ENCODE peak calls at places on chromosomes 4 and X, in seven cellular contexts. X is uterus, Q is adrenal gland, H is heart left ventricle, C is K562, B is HepG2, V is testis. O is an unnamed sample.
A peak's percentile ranks its signal among the peaks of the same experiment; 100 is the strongest.

GRCh38 chr4:24672871-24673270 is 88.5 kb upstream of the DHX15 start:
- DNase-seq in X (no peak), Q (no peak), H (no peak), C (no peak), B (no peak), V (no peak), O (no peak)

GRCh38 chr4:25551608-25552007 is 104.0 kb upstream of the SLC34A2 start:
- DNase-seq in X (no peak), Q (no peak), H (no peak), C (no peak), B (no peak), V (no peak), O (no peak)

GRCh38 chr4:65917486-65917885 is 247.2 kb upstream of the EPHA5 start:
- DNase-seq in X (no peak), Q (no peak), H (no peak), C (no peak), B (no peak), V (no peak), O (no peak)

GRCh38 chr4:44760142-44760898 is 34.0 kb upstream of the GNPDA2 start:
- DNase-seq in X (no peak), Q (no peak), H (no peak), C (peak; percentile 34), B (peak; percentile 7), V (no peak), O (peak; percentile 26)

GRCh38 chrX:37380920-37381319 is 31.8 kb downstream of the PRRG1 start:
- DNase-seq in X (no peak), Q (no peak), H (no peak), C (no peak), B (peak; percentile 25), V (no peak), O (peak; percentile 82)

GRCh38 chr4:53421791-53422190 is 44.4 kb downstream of the FIP1L1 start:
- DNase-seq in X (no peak), Q (no peak), H (no peak), C (no peak), B (no peak), V (no peak), O (no peak)

GRCh38 chr4:162485486-162485885 is 321.7 kb upstream of the FSTL5 start:
- DNase-seq in X (no peak), Q (no peak), H (no peak), C (no peak), B (no peak), V (no peak), O (no peak)

GRCh38 chrX:15236146-15236545 is 33.7 kb downstream of the ASB9 start:
- DNase-seq in X (no peak), Q (no peak), H (no peak), C (no peak), B (no peak), V (no peak), O (no peak)

DNA sequence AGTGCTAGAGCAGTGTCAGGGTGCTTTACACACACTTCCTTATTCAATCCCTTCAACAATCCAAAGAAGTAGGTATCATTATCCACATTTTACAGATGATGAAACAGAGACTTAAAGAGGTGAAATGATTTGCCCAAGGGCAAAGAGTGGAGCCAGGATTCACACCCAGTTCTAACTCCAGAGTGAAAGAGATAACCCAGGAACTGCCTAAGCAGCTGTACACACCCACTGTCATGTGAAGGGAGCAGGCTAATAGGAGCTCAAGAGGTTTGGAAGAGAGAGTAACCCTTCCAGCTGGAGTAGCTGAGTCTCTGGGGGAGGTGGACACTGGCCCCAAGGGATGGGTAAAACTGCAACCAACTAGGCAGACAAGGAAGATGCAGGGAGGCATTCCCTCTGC is 92.5 kb downstream of the FBXL5 start:
- DNase-seq in X (no peak), Q (no peak), H (no peak), C (no peak), B (no peak), V (no peak), O (peak; percentile 58)
- TF ChIP-seq POLR2A in X (no peak), Q (no peak), H (no peak), C (no peak), B (no peak), V (no peak), O (no peak)

GRCh38 chr4:40473578-40474388 is 138.7 kb downstream of the CHRNA9 start:
- DNase-seq in X (no peak), Q (no peak), H (no peak), C (no peak), B (peak; percentile 87), V (no peak), O (no peak)

GRCh38 chr4:40478215-40478614 is 143.1 kb downstream of the CHRNA9 start:
- DNase-seq in X (no peak), Q (no peak), H (no peak), C (no peak), B (no peak), V (no peak), O (no peak)

GRCh38 chr4:40479378-40479777 is 144.2 kb downstream of the CHRNA9 start:
- DNase-seq in X (no peak), Q (no peak), H (no peak), C (no peak), B (no peak), V (no peak), O (no peak)

GRCh38 chr4:40471923-40472322 is 136.8 kb downstream of the CHRNA9 start:
- DNase-seq in X (no peak), Q (no peak), H (no peak), C (no peak), B (no peak), V (no peak), O (no peak)

DNA sequence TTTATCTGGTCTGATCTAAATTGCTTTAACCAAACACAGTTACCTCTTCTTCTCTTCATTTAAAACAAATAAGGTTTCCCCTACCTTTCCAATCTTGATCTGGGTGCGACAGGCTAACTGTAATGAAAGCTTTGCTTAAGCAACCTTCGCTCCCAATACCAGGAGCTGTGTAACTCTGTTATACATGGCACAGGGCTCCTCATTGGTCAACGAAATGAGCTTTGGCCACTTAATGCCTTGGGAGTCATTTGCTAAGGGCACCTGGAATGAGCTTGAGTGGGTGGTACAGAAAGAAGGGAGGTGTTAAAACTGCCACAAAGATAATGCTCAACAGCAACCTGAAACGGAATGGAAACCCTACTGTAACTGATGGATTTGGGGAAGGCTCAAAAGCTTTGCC is 140.5 kb downstream of the CHRNA9 start:
- DNase-seq in X (no peak), Q (no peak), H (no peak), C (no peak), B (peak; percentile 9), V (no peak), O (no peak)
- TF ChIP-seq POLR2A in X (no peak), Q (no peak), H (no peak), C (no peak), B (no peak), V (no peak), O (no peak)

GRCh38 chrX:153782871-153783270 is 2.0 kb downstream of the SRPK3 start:
- DNase-seq in X (no peak), Q (no peak), H (no peak), C (no peak), B (no peak), V (no peak), O (no peak)
- TF ChIP-seq POLR2A in X (no peak), Q (no peak), H (no peak), C (no peak), B (no peak), V (no peak), O (no peak)

DNA sequence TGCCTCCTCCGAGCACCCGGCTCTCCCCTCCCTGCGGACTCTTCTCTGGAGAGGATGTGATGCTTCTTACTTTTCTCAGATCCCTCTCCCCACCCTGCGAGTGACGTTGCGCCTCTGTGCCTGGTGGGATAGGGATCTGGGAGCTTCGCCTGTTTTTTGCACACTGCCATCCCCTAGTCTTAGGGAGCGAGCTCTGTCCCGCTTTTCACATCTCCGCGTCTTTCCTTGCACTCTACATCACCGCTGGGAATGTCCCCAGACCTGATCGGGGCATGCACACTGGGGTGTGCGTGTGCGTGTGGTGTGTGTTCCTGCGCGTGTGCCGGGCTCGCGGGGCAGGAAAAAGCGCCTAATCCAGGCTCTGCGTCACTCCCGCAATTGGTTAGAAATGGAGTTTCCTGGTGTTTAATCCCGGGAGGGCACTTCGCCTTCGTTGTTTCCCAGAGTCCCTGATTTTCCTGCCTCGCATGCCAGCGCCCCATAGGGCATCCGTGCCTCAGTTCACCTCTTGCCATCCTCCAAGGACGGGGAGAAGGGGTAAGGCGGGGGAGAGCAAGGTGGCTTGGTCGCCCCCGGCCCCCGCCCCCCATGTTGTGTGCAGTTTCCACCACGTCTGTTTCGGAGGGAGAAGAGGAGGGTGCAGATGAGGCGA is 909 bp upstream of the TBC1D1 start:
- DNase-seq in X (peak; percentile 88), Q (peak; percentile 21), H (peak; percentile 66), C (no peak), B (no peak), V (peak; percentile 24), O (no peak)
- TF ChIP-seq POLR2A in X (peak; percentile 73), Q (no peak), H (no peak), C (no peak), B (no peak), V (no peak), O (no peak)

GRCh38 chrX:48911407-48912182 is at the start of gene SLC35A2:
- DNase-seq in X (peak; percentile 78), Q (peak; percentile 82), H (peak; percentile 88), C (peak; percentile 70), B (peak; percentile 85), V (peak; percentile 90), O (peak; percentile 85)
- TF ChIP-seq POLR2A in X (peak; percentile 52), Q (peak; percentile 67), H (peak; percentile 58), C (peak; percentile 85), B (peak; percentile 42), V (no peak), O (peak; percentile 88)

GRCh38 chr4:2536193-2537010 is at the start of gene FAM193A:
- DNase-seq in X (peak; percentile 99), Q (peak; percentile 99), H (peak; percentile 100), C (peak; percentile 94), B (peak; percentile 96), V (peak; percentile 99), O (peak; percentile 100)
- TF ChIP-seq POLR2A in X (peak; percentile 74), Q (peak; percentile 76), H (peak; percentile 73), C (no peak), B (peak; percentile 42), V (no peak), O (peak; percentile 60)

GRCh38 chr4:27129871-27130277 is 269.2 kb downstream of the STIM2 start:
- DNase-seq in X (no peak), Q (no peak), H (no peak), C (no peak), B (no peak), V (no peak), O (no peak)
- TF ChIP-seq POLR2A in X (no peak), Q (no peak), H (no peak), C (no peak), B (no peak), V (no peak), O (no peak)

GRCh38 chrX:7108995-7109634 is 38.4 kb upstream of the STS start:
- DNase-seq in X (no peak), Q (no peak), H (no peak), C (no peak), B (no peak), V (no peak), O (no peak)

GRCh38 chrX:7111518-7111917 is 36.0 kb upstream of the STS start:
- DNase-seq in X (no peak), Q (no peak), H (no peak), C (no peak), B (no peak), V (no peak), O (no peak)

GRCh38 chrX:7112071-7112470 is 35.4 kb upstream of the STS start:
- DNase-seq in X (no peak), Q (no peak), H (no peak), C (no peak), B (no peak), V (no peak), O (no peak)

GRCh38 chrX:7110821-7111276 is 36.7 kb upstream of the STS start:
- DNase-seq in X (no peak), Q (no peak), H (no peak), C (no peak), B (no peak), V (no peak), O (no peak)

GRCh38 chrX:7109838-7110793 is 37.4 kb upstream of the STS start:
- DNase-seq in X (no peak), Q (no peak), H (no peak), C (no peak), B (no peak), V (no peak), O (no peak)
- TF ChIP-seq POLR2A in X (no peak), Q (no peak), H (no peak), C (no peak), B (no peak), V (no peak), O (no peak)